ENCODE peak calls at places on chromosome 1, in four cellular contexts. One of them, this sample, is unnamed.

GRCh38 chr1:182061597-182061996 is at the start of gene ZNF648:
- DNase-seq in fibroblast of pulmonary artery: no peak
- DNase-seq in mucosa of descending colon: no peak
- DNase-seq in AG04450: no peak
- DNase-seq in this sample: no peak

GRCh38 chr1:153540394-153541361 is at the start of gene S100A5:
- DNase-seq in fibroblast of pulmonary artery: no peak
- DNase-seq in mucosa of descending colon: no peak
- DNase-seq in AG04450: no peak
- DNase-seq in this sample: no peak

GRCh38 chr1:6967431-6968079 is 182.3 kb downstream of the CAMTA1 start:
- DNase-seq in fibroblast of pulmonary artery: no peak
- DNase-seq in mucosa of descending colon: no peak
- DNase-seq in AG04450: no peak
- DNase-seq in this sample: no peak

GRCh38 chr1:20174937-20175666 is 10.8 kb upstream of the UBXN10 start:
- DNase-seq in fibroblast of pulmonary artery: no peak
- DNase-seq in mucosa of descending colon: no peak
- DNase-seq in AG04450: no peak
- DNase-seq in this sample: no peak

GRCh38 chr1:227892930-227893695 is 54.6 kb downstream of the WNT9A start:
- DNase-seq in fibroblast of pulmonary artery: no peak
- DNase-seq in mucosa of descending colon: no peak
- DNase-seq in AG04450: no peak
- DNase-seq in this sample: no peak

GRCh38 chr1:94843430-94843829 is 23.3 kb downstream of the SLC44A3 start:
- DNase-seq in fibroblast of pulmonary artery: no peak
- DNase-seq in mucosa of descending colon: peak
- DNase-seq in AG04450: no peak
- DNase-seq in this sample: no peak

GRCh38 chr1:195663549-195664280 is 944.5 kb downstream of the KCNT2 start:
- DNase-seq in fibroblast of pulmonary artery: peak
- DNase-seq in mucosa of descending colon: no peak
- DNase-seq in AG04450: peak
- DNase-seq in this sample: peak

GRCh38 chr1:65339866-65340483 is 30.6 kb downstream of the DNAJC6 start:
- DNase-seq in fibroblast of pulmonary artery: peak
- DNase-seq in mucosa of descending colon: peak
- DNase-seq in AG04450: no peak
- DNase-seq in this sample: peak

GRCh38 chr1:52141513-52142219 is at the start of gene ZFYVE9:
- DNase-seq in fibroblast of pulmonary artery: peak
- DNase-seq in mucosa of descending colon: peak
- DNase-seq in AG04450: no peak
- DNase-seq in this sample: peak

GRCh38 chr1:202589190-202589680 is 121.0 kb downstream of the SYT2 start:
- DNase-seq in fibroblast of pulmonary artery: peak
- DNase-seq in mucosa of descending colon: peak
- DNase-seq in AG04450: peak
- DNase-seq in this sample: peak

GRCh38 chr1:36085686-36086526 is 2.0 kb downstream of the TEKT2 start:
- DNase-seq in fibroblast of pulmonary artery: no peak
- DNase-seq in mucosa of descending colon: no peak
- DNase-seq in AG04450: no peak
- DNase-seq in this sample: no peak

GRCh38 chr1:99170516-99170915 is 93.8 kb upstream of the PLPPR4 start:
- DNase-seq in fibroblast of pulmonary artery: peak
- DNase-seq in mucosa of descending colon: no peak
- DNase-seq in AG04450: no peak
- DNase-seq in this sample: peak

GRCh38 chr1:35555601-35556477 is 1.4 kb downstream of the KIAA0319L start:
- DNase-seq in fibroblast of pulmonary artery: no peak
- DNase-seq in mucosa of descending colon: no peak
- DNase-seq in AG04450: no peak
- DNase-seq in this sample: no peak

GRCh38 chr1:217425528-217425927 is 205.4 kb downstream of the GPATCH2 start:
- DNase-seq in fibroblast of pulmonary artery: peak
- DNase-seq in mucosa of descending colon: no peak
- DNase-seq in AG04450: no peak
- DNase-seq in this sample: no peak

GRCh38 chr1:43858324-43858723 is 75.3 kb upstream of the ARTN start:
- DNase-seq in fibroblast of pulmonary artery: peak
- DNase-seq in mucosa of descending colon: no peak
- DNase-seq in AG04450: peak
- DNase-seq in this sample: peak

GRCh38 chr1:218201004-218201403 is 84.1 kb upstream of the RRP15 start:
- DNase-seq in fibroblast of pulmonary artery: no peak
- DNase-seq in mucosa of descending colon: no peak
- DNase-seq in AG04450: no peak
- DNase-seq in this sample: no peak

GRCh38 chr1:24910210-24910609 is 19.9 kb downstream of the RUNX3 start:
- DNase-seq in fibroblast of pulmonary artery: no peak
- DNase-seq in mucosa of descending colon: no peak
- DNase-seq in AG04450: no peak
- DNase-seq in this sample: no peak

GRCh38 chr1:94383966-94384408 is 34.2 kb upstream of the ABCD3 start:
- DNase-seq in fibroblast of pulmonary artery: peak
- DNase-seq in mucosa of descending colon: peak
- DNase-seq in AG04450: peak
- DNase-seq in this sample: peak

GRCh38 chr1:108665047-108665446 is 4.2 kb upstream of the HENMT1 start:
- DNase-seq in fibroblast of pulmonary artery: no peak
- DNase-seq in mucosa of descending colon: no peak
- DNase-seq in AG04450: no peak
- DNase-seq in this sample: no peak

GRCh38 chr1:61952675-61953074 is 210.4 kb downstream of the PATJ start:
- DNase-seq in fibroblast of pulmonary artery: no peak
- DNase-seq in mucosa of descending colon: no peak
- DNase-seq in AG04450: no peak
- DNase-seq in this sample: no peak

GRCh38 chr1:61955261-61955660 is 213.0 kb downstream of the PATJ start:
- DNase-seq in fibroblast of pulmonary artery: no peak
- DNase-seq in mucosa of descending colon: no peak
- DNase-seq in AG04450: no peak
- DNase-seq in this sample: no peak

GRCh38 chr1:61953790-61954150 is 211.5 kb downstream of the PATJ start:
- DNase-seq in fibroblast of pulmonary artery: no peak
- DNase-seq in mucosa of descending colon: no peak
- DNase-seq in AG04450: no peak
- DNase-seq in this sample: no peak

GRCh38 chr1:61951731-61952585 is 209.7 kb downstream of the PATJ start:
- DNase-seq in fibroblast of pulmonary artery: peak
- DNase-seq in mucosa of descending colon: no peak
- DNase-seq in AG04450: no peak
- DNase-seq in this sample: peak

GRCh38 chr1:61953076-61953789 is 211.0 kb downstream of the PATJ start:
- DNase-seq in fibroblast of pulmonary artery: no peak
- DNase-seq in mucosa of descending colon: no peak
- DNase-seq in AG04450: no peak
- DNase-seq in this sample: peak
- H3K4me3 ChIP-seq in fibroblast of pulmonary artery: no peak
- H3K4me3 ChIP-seq in mucosa of descending colon: no peak
- H3K4me3 ChIP-seq in AG04450: no peak
- H3K4me3 ChIP-seq in this sample: no peak

DNA sequence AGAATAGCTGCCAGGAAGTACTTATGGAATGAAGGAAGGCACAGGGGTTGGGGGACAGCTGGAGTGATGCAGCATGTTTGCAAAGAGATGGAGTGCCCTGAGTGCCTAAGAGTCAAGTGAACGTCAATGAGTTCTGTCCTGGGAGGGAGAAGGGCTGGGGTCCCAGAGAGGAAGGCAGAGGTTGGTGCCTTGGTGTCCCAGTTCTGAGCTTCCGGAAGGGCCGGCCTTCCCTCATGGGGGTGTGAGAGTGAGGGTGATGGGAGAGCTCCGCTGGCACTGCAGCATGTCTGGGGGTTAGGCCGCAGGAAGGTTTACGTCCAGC is 17.6 kb downstream of the NES start:
- DNase-seq in fibroblast of pulmonary artery: no peak
- DNase-seq in mucosa of descending colon: no peak
- DNase-seq in AG04450: no peak
- DNase-seq in this sample: no peak
- TF ChIP-seq CTCF in fibroblast of pulmonary artery: no peak
- TF ChIP-seq CTCF in mucosa of descending colon: no peak
- TF ChIP-seq CTCF in AG04450: no peak
- TF ChIP-seq CTCF in this sample: no peak

GRCh38 chr1:173206816-173207595 is at the start of gene TNFSF4:
- DNase-seq in fibroblast of pulmonary artery: peak
- DNase-seq in mucosa of descending colon: no peak
- DNase-seq in AG04450: no peak
- DNase-seq in this sample: no peak

GRCh38 chr1:173210716-173211231 is 3.6 kb upstream of the TNFSF4 start:
- DNase-seq in fibroblast of pulmonary artery: no peak
- DNase-seq in mucosa of descending colon: peak
- DNase-seq in AG04450: no peak
- DNase-seq in this sample: no peak

GRCh38 chr1:173208146-173208545 is 1.0 kb upstream of the TNFSF4 start:
- DNase-seq in fibroblast of pulmonary artery: no peak
- DNase-seq in mucosa of descending colon: no peak
- DNase-seq in AG04450: no peak
- DNase-seq in this sample: no peak

GRCh38 chr1:173210273-173210672 is 3.1 kb upstream of the TNFSF4 start:
- DNase-seq in fibroblast of pulmonary artery: no peak
- DNase-seq in mucosa of descending colon: peak
- DNase-seq in AG04450: no peak
- DNase-seq in this sample: no peak

GRCh38 chr1:173208868-173209267 is 1.7 kb upstream of the TNFSF4 start:
- DNase-seq in fibroblast of pulmonary artery: no peak
- DNase-seq in mucosa of descending colon: no peak
- DNase-seq in AG04450: no peak
- DNase-seq in this sample: no peak
- H3K4me3 ChIP-seq in fibroblast of pulmonary artery: no peak
- H3K4me3 ChIP-seq in mucosa of descending colon: no peak
- H3K4me3 ChIP-seq in AG04450: no peak
- H3K4me3 ChIP-seq in this sample: no peak

GRCh38 chr1:213985181-213986019 is 2.4 kb upstream of the PROX1 start:
- DNase-seq in fibroblast of pulmonary artery: no peak
- DNase-seq in mucosa of descending colon: no peak
- DNase-seq in AG04450: no peak
- DNase-seq in this sample: no peak

GRCh38 chr1:213987422-213987875 is 324 bp upstream of the PROX1 start:
- DNase-seq in fibroblast of pulmonary artery: no peak
- DNase-seq in mucosa of descending colon: no peak
- DNase-seq in AG04450: no peak
- DNase-seq in this sample: peak

GRCh38 chr1:213987876-213988638 is at the start of gene PROX1:
- DNase-seq in fibroblast of pulmonary artery: peak
- DNase-seq in mucosa of descending colon: peak
- DNase-seq in AG04450: peak
- DNase-seq in this sample: peak

GRCh38 chr1:213986020-213986924 is 1.5 kb upstream of the PROX1 start:
- DNase-seq in fibroblast of pulmonary artery: no peak
- DNase-seq in mucosa of descending colon: no peak
- DNase-seq in AG04450: no peak
- DNase-seq in this sample: no peak

GRCh38 chr1:213986925-213987250 is 885 bp upstream of the PROX1 start:
- DNase-seq in fibroblast of pulmonary artery: no peak
- DNase-seq in mucosa of descending colon: no peak
- DNase-seq in AG04450: no peak
- DNase-seq in this sample: no peak
- TF ChIP-seq CTCF in fibroblast of pulmonary artery: no peak
- TF ChIP-seq CTCF in mucosa of descending colon: no peak
- TF ChIP-seq CTCF in AG04450: no peak
- TF ChIP-seq CTCF in this sample: no peak

GRCh38 chr1:27519341-27520258 is 29.6 kb upstream of the WASF2 start:
- DNase-seq in fibroblast of pulmonary artery: no peak
- DNase-seq in mucosa of descending colon: no peak
- DNase-seq in AG04450: no peak
- DNase-seq in this sample: no peak

GRCh38 chr1:27520651-27521050 is 30.7 kb upstream of the WASF2 start:
- DNase-seq in fibroblast of pulmonary artery: no peak
- DNase-seq in mucosa of descending colon: no peak
- DNase-seq in AG04450: no peak
- DNase-seq in this sample: no peak

GRCh38 chr1:27522148-27522859 is 32.3 kb upstream of the WASF2 start:
- DNase-seq in fibroblast of pulmonary artery: no peak
- DNase-seq in mucosa of descending colon: no peak
- DNase-seq in AG04450: no peak
- DNase-seq in this sample: peak

GRCh38 chr1:27522860-27523665 is 33.1 kb upstream of the WASF2 start:
- DNase-seq in fibroblast of pulmonary artery: peak
- DNase-seq in mucosa of descending colon: no peak
- DNase-seq in AG04450: no peak
- DNase-seq in this sample: no peak

DNA sequence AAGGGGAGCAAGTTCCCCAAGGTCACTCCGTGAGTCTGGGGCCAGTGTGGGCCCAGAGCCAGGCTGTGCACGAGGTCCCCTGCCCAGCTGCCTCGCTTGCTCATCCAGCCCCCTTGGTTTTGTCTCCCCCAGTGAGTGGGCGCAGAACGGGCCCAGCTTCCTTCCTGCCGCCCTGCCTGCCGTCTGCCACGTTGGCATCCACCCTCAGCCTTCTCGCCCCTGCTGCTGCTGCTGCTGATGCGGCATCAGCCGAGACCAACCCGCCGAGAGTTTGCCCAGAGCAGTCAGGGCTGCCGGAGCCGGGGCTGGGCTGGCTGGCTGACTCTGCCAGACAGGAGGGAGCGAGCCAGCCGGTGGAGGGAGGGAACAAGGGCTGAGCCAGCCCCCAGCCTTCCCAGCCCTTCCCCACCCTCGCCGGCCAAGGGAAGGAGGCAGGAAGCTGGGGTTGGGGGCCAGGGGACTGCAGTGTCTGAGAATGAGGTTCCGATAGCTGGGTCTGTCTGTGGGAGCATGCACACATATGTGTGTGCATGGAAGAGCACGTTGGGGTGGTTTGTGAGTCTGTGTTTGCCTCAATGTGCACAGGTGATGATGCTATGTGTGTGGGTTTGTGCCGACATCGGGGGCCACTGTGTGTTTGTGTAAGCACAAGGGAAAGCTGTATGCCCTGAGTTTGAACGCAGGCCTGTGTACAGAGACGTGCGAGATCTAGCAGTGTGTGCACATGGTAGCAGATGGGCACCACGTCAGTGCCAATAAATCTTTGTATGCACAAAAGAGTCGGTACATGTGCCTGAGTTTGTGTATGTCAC is 31.6 kb upstream of the WASF2 start:
- DNase-seq in fibroblast of pulmonary artery: no peak
- DNase-seq in mucosa of descending colon: no peak
- DNase-seq in AG04450: no peak
- DNase-seq in this sample: no peak
- H3K4me3 ChIP-seq in fibroblast of pulmonary artery: no peak
- H3K4me3 ChIP-seq in mucosa of descending colon: no peak
- H3K4me3 ChIP-seq in AG04450: no peak
- H3K4me3 ChIP-seq in this sample: no peak

DNA sequence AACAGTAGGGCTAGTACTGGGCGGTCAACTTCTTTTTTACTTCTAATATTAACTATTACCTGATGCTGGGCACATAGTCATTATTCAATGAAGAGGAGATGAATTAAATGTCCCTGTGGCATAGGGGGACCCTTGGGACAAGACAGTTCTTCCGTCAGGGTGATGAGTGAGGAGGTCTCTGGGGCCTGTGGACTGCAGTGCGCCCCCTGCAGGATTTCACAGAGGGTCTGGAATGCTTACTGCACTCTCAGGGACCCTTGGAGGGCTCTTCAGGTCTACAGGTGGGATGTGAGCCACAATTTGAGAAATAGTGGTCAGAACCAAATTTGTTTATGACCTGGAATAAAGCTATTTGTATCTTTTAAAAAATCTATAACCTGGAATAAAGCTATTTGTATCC is 149.4 kb downstream of the FAM78B start:
- DNase-seq in fibroblast of pulmonary artery: no peak
- DNase-seq in mucosa of descending colon: no peak
- DNase-seq in AG04450: no peak
- DNase-seq in this sample: no peak
- TF ChIP-seq CTCF in fibroblast of pulmonary artery: no peak
- TF ChIP-seq CTCF in mucosa of descending colon: no peak
- TF ChIP-seq CTCF in AG04450: no peak
- TF ChIP-seq CTCF in this sample: no peak

This sample was measured in astrocyte of the spinal cord.